ENCODE peak calls at places on chromosomes 1 and 21, in five cellular contexts. X is HTR-8/SVneo, G is fibroblast of lung, D is iris pigment epithelial cell, R is spleen. S is an unnamed sample.

GRCh38 chr21:35394634-35395369 is 345.7 kb upstream of the RUNX1 start:
- DNase-seq in R (no peak), X (no peak), G (no peak), D (peak; percentile 76), S (no peak)

GRCh38 chr1:61192666-61193325 is 110.4 kb downstream of the NFIA start:
- DNase-seq in R (no peak), X (no peak), G (no peak), D (no peak), S (no peak)

GRCh38 chr1:14954210-14954609 is 199.3 kb upstream of the TMEM51 start:
- DNase-seq in R (no peak), G (peak; percentile 56), X (no peak), D (no peak), S (no peak)

GRCh38 chr1:99957818-99958217 is 12.0 kb upstream of the SLC35A3 start:
- DNase-seq in R (no peak), G (no peak), X (no peak), D (no peak), S (no peak)

GRCh38 chr1:18646091-18646775 is 15.6 kb downstream of the PAX7 start:
- DNase-seq in R (no peak), G (no peak), X (no peak), D (no peak), S (no peak)

GRCh38 chr1:198880818-198881597 is 242.2 kb downstream of the PTPRC start:
- DNase-seq in R (no peak), G (peak; percentile 98), X (peak; percentile 54), D (peak; percentile 96), S (peak; percentile 92)

GRCh38 chr21:28636988-28637691 is 355.5 kb downstream of the LTN1 start:
- DNase-seq in G (peak; percentile 79), D (peak; percentile 95), X (peak; percentile 41), R (no peak), S (peak; percentile 28)

GRCh38 chr1:59484090-59484489 is 187.2 kb downstream of the FGGY start:
- DNase-seq in G (peak; percentile 90), R (no peak), D (peak; percentile 86), X (peak; percentile 32), S (peak; percentile 82)

GRCh38 chr1:9128520-9129371 is at the start of gene GPR157:
- DNase-seq in G (peak; percentile 76), X (peak; percentile 84), D (peak; percentile 72), R (peak; percentile 97), S (peak; percentile 74)

GRCh38 chr1:31799196-31799894 is 16.5 kb downstream of the SPOCD1 start:
- DNase-seq in G (peak; percentile 21), R (peak; percentile 46), X (no peak), D (no peak), S (no peak)

GRCh38 chr1:192529811-192530210 is 45.8 kb upstream of the RGS1 start:
- DNase-seq in G (no peak), D (no peak), X (no peak), R (no peak), S (no peak)